ENCODE peak calls at places on chromosome 4, in eight cellular contexts. One of them, this sample, is unnamed.
A peak's percentile ranks its signal among the peaks of the same experiment; 100 is the strongest.

GRCh38 chr4:89614155-89614554 is 222.8 kb downstream of the SNCA start:
- DNase-seq in midbrain: no peak
- DNase-seq in choroid plexus epithelial cell: no peak
- DNase-seq in kidney: no peak
- DNase-seq in T1000: no peak
- DNase-seq in activated T-cell treated with anti-CD3 and anti-CD28 coated beads, Interleukin-2, amount 50 U/mL, for 72 hours: no peak
- DNase-seq in GF-D8: no peak
- DNase-seq in activated T-helper 9 cell treated with anti-CD3 and anti-CD28 coated beads, Interleukin-2, amount 50 U/mL, for 16 hours: no peak
- DNase-seq in this sample: no peak

GRCh38 chr4:108601517-108601916 is 18.9 kb upstream of the RPL34 start:
- DNase-seq in activated T-cell treated with anti-CD3 and anti-CD28 coated beads, Interleukin-2, amount 50 U/mL, for 72 hours: no peak
- DNase-seq in kidney: no peak
- DNase-seq in activated T-helper 9 cell treated with anti-CD3 and anti-CD28 coated beads, Interleukin-2, amount 50 U/mL, for 16 hours: no peak
- DNase-seq in T1000: no peak
- DNase-seq in choroid plexus epithelial cell: no peak
- DNase-seq in midbrain: no peak
- DNase-seq in GF-D8: no peak
- DNase-seq in this sample: no peak

GRCh38 chr4:6548201-6548881 is 26.6 kb upstream of the MAN2B2 start:
- DNase-seq in choroid plexus epithelial cell: peak; percentile 72
- DNase-seq in midbrain: peak; percentile 13
- DNase-seq in activated T-cell treated with anti-CD3 and anti-CD28 coated beads, Interleukin-2, amount 50 U/mL, for 72 hours: no peak
- DNase-seq in T1000: no peak
- DNase-seq in kidney: no peak
- DNase-seq in GF-D8: peak; percentile 14
- DNase-seq in activated T-helper 9 cell treated with anti-CD3 and anti-CD28 coated beads, Interleukin-2, amount 50 U/mL, for 16 hours: no peak
- DNase-seq in this sample: peak; percentile 57

GRCh38 chr4:38334791-38335190 is 329.2 kb upstream of the KLF3 start:
- DNase-seq in choroid plexus epithelial cell: no peak
- DNase-seq in activated T-cell treated with anti-CD3 and anti-CD28 coated beads, Interleukin-2, amount 50 U/mL, for 72 hours: no peak
- DNase-seq in GF-D8: no peak
- DNase-seq in activated T-helper 9 cell treated with anti-CD3 and anti-CD28 coated beads, Interleukin-2, amount 50 U/mL, for 16 hours: no peak
- DNase-seq in kidney: no peak
- DNase-seq in T1000: no peak
- DNase-seq in midbrain: no peak
- DNase-seq in this sample: no peak

GRCh38 chr4:100935090-100935489 is 412.2 kb downstream of the PPP3CA start:
- DNase-seq in GF-D8: no peak
- DNase-seq in T1000: no peak
- DNase-seq in midbrain: no peak
- DNase-seq in kidney: no peak
- DNase-seq in activated T-cell treated with anti-CD3 and anti-CD28 coated beads, Interleukin-2, amount 50 U/mL, for 72 hours: no peak
- DNase-seq in choroid plexus epithelial cell: peak; percentile 31
- DNase-seq in activated T-helper 9 cell treated with anti-CD3 and anti-CD28 coated beads, Interleukin-2, amount 50 U/mL, for 16 hours: no peak
- DNase-seq in this sample: peak; percentile 4

GRCh38 chr4:168822481-168822880 is 187.6 kb downstream of the CBR4 start:
- DNase-seq in activated T-helper 9 cell treated with anti-CD3 and anti-CD28 coated beads, Interleukin-2, amount 50 U/mL, for 16 hours: no peak
- DNase-seq in T1000: no peak
- DNase-seq in GF-D8: no peak
- DNase-seq in activated T-cell treated with anti-CD3 and anti-CD28 coated beads, Interleukin-2, amount 50 U/mL, for 72 hours: no peak
- DNase-seq in kidney: no peak
- DNase-seq in midbrain: no peak
- DNase-seq in choroid plexus epithelial cell: no peak
- DNase-seq in this sample: no peak

GRCh38 chr4:40325406-40326019 is 9.6 kb upstream of the CHRNA9 start:
- DNase-seq in kidney: no peak
- DNase-seq in choroid plexus epithelial cell: peak; percentile 89
- DNase-seq in midbrain: peak; percentile 40
- DNase-seq in activated T-cell treated with anti-CD3 and anti-CD28 coated beads, Interleukin-2, amount 50 U/mL, for 72 hours: peak; percentile 67
- DNase-seq in T1000: no peak
- DNase-seq in GF-D8: peak; percentile 33
- DNase-seq in activated T-helper 9 cell treated with anti-CD3 and anti-CD28 coated beads, Interleukin-2, amount 50 U/mL, for 16 hours: peak; percentile 39
- DNase-seq in this sample: peak; percentile 67

GRCh38 chr4:158805628-158806471 is 37.0 kb downstream of the FNIP2 start:
- DNase-seq in T1000: no peak
- DNase-seq in activated T-helper 9 cell treated with anti-CD3 and anti-CD28 coated beads, Interleukin-2, amount 50 U/mL, for 16 hours: no peak
- DNase-seq in GF-D8: peak; percentile 65
- DNase-seq in midbrain: no peak
- DNase-seq in activated T-cell treated with anti-CD3 and anti-CD28 coated beads, Interleukin-2, amount 50 U/mL, for 72 hours: no peak
- DNase-seq in choroid plexus epithelial cell: no peak
- DNase-seq in kidney: no peak
- DNase-seq in this sample: no peak

GRCh38 chr4:121749225-121749624 is 15.7 kb downstream of the SMIM43 start:
- DNase-seq in kidney: no peak
- DNase-seq in activated T-helper 9 cell treated with anti-CD3 and anti-CD28 coated beads, Interleukin-2, amount 50 U/mL, for 16 hours: no peak
- DNase-seq in midbrain: no peak
- DNase-seq in GF-D8: no peak
- DNase-seq in activated T-cell treated with anti-CD3 and anti-CD28 coated beads, Interleukin-2, amount 50 U/mL, for 72 hours: no peak
- DNase-seq in T1000: no peak
- DNase-seq in choroid plexus epithelial cell: no peak
- DNase-seq in this sample: no peak

GRCh38 chr4:84582988-84583870 is at the start of gene CDS1:
- DNase-seq in kidney: peak; percentile 86
- DNase-seq in T1000: no peak
- DNase-seq in activated T-helper 9 cell treated with anti-CD3 and anti-CD28 coated beads, Interleukin-2, amount 50 U/mL, for 16 hours: peak; percentile 5
- DNase-seq in activated T-cell treated with anti-CD3 and anti-CD28 coated beads, Interleukin-2, amount 50 U/mL, for 72 hours: peak; percentile 18
- DNase-seq in midbrain: peak; percentile 23
- DNase-seq in choroid plexus epithelial cell: no peak
- DNase-seq in GF-D8: no peak
- DNase-seq in this sample: peak; percentile 7

GRCh38 chr4:10003666-10004065 is 17.6 kb downstream of the SLC2A9 start:
- DNase-seq in midbrain: no peak
- DNase-seq in activated T-cell treated with anti-CD3 and anti-CD28 coated beads, Interleukin-2, amount 50 U/mL, for 72 hours: peak; percentile 66
- DNase-seq in activated T-helper 9 cell treated with anti-CD3 and anti-CD28 coated beads, Interleukin-2, amount 50 U/mL, for 16 hours: no peak
- DNase-seq in kidney: no peak
- DNase-seq in T1000: no peak
- DNase-seq in choroid plexus epithelial cell: no peak
- DNase-seq in GF-D8: no peak
- DNase-seq in this sample: no peak

GRCh38 chr4:2073808-2074481 is 14.8 kb downstream of the NAT8L start:
- DNase-seq in midbrain: no peak
- DNase-seq in activated T-helper 9 cell treated with anti-CD3 and anti-CD28 coated beads, Interleukin-2, amount 50 U/mL, for 16 hours: no peak
- DNase-seq in kidney: peak; percentile 72
- DNase-seq in choroid plexus epithelial cell: no peak
- DNase-seq in GF-D8: no peak
- DNase-seq in activated T-cell treated with anti-CD3 and anti-CD28 coated beads, Interleukin-2, amount 50 U/mL, for 72 hours: no peak
- DNase-seq in T1000: no peak
- DNase-seq in this sample: no peak

GRCh38 chr4:57374866-57375595 is 264.8 kb upstream of the IGFBP7 start:
- DNase-seq in GF-D8: no peak
- DNase-seq in choroid plexus epithelial cell: no peak
- DNase-seq in activated T-helper 9 cell treated with anti-CD3 and anti-CD28 coated beads, Interleukin-2, amount 50 U/mL, for 16 hours: no peak
- DNase-seq in midbrain: no peak
- DNase-seq in T1000: no peak
- DNase-seq in activated T-cell treated with anti-CD3 and anti-CD28 coated beads, Interleukin-2, amount 50 U/mL, for 72 hours: no peak
- DNase-seq in kidney: no peak
- DNase-seq in this sample: peak; percentile 79

GRCh38 chr4:164529486-164529885 is 224.4 kb upstream of the SMIM31 start:
- DNase-seq in kidney: no peak
- DNase-seq in GF-D8: no peak
- DNase-seq in activated T-helper 9 cell treated with anti-CD3 and anti-CD28 coated beads, Interleukin-2, amount 50 U/mL, for 16 hours: no peak
- DNase-seq in activated T-cell treated with anti-CD3 and anti-CD28 coated beads, Interleukin-2, amount 50 U/mL, for 72 hours: no peak
- DNase-seq in midbrain: no peak
- DNase-seq in choroid plexus epithelial cell: no peak
- DNase-seq in T1000: no peak
- DNase-seq in this sample: no peak

GRCh38 chr4:169283114-169283509 is 12.4 kb upstream of the SH3RF1 start:
- DNase-seq in GF-D8: no peak
- DNase-seq in activated T-helper 9 cell treated with anti-CD3 and anti-CD28 coated beads, Interleukin-2, amount 50 U/mL, for 16 hours: no peak
- DNase-seq in choroid plexus epithelial cell: peak; percentile 75
- DNase-seq in T1000: peak; percentile 1
- DNase-seq in midbrain: no peak
- DNase-seq in kidney: no peak
- DNase-seq in activated T-cell treated with anti-CD3 and anti-CD28 coated beads, Interleukin-2, amount 50 U/mL, for 72 hours: no peak
- DNase-seq in this sample: peak; percentile 91

GRCh38 chr4:20422398-20422797 is 170.7 kb downstream of the SLIT2 start:
- DNase-seq in kidney: no peak
- DNase-seq in choroid plexus epithelial cell: peak; percentile 78
- DNase-seq in activated T-cell treated with anti-CD3 and anti-CD28 coated beads, Interleukin-2, amount 50 U/mL, for 72 hours: peak; percentile 18
- DNase-seq in activated T-helper 9 cell treated with anti-CD3 and anti-CD28 coated beads, Interleukin-2, amount 50 U/mL, for 16 hours: no peak
- DNase-seq in T1000: no peak
- DNase-seq in midbrain: peak; percentile 19
- DNase-seq in GF-D8: no peak
- DNase-seq in this sample: peak; percentile 48

GRCh38 chr4:148795156-148795864 is 353.1 kb upstream of the NR3C2 start:
- DNase-seq in GF-D8: no peak
- DNase-seq in kidney: no peak
- DNase-seq in activated T-helper 9 cell treated with anti-CD3 and anti-CD28 coated beads, Interleukin-2, amount 50 U/mL, for 16 hours: no peak
- DNase-seq in choroid plexus epithelial cell: peak; percentile 67
- DNase-seq in midbrain: no peak
- DNase-seq in T1000: peak; percentile 24
- DNase-seq in activated T-cell treated with anti-CD3 and anti-CD28 coated beads, Interleukin-2, amount 50 U/mL, for 72 hours: no peak
- DNase-seq in this sample: peak; percentile 8

GRCh38 chr4:122865421-122865820 is 38.8 kb downstream of the FGF2 start:
- DNase-seq in T1000: no peak
- DNase-seq in choroid plexus epithelial cell: peak; percentile 34
- DNase-seq in GF-D8: no peak
- DNase-seq in activated T-helper 9 cell treated with anti-CD3 and anti-CD28 coated beads, Interleukin-2, amount 50 U/mL, for 16 hours: no peak
- DNase-seq in activated T-cell treated with anti-CD3 and anti-CD28 coated beads, Interleukin-2, amount 50 U/mL, for 72 hours: no peak
- DNase-seq in kidney: no peak
- DNase-seq in midbrain: no peak
- DNase-seq in this sample: no peak

GRCh38 chr4:79650217-79650616 is 242.2 kb upstream of the GK2 start:
- DNase-seq in kidney: no peak
- DNase-seq in midbrain: no peak
- DNase-seq in GF-D8: no peak
- DNase-seq in activated T-cell treated with anti-CD3 and anti-CD28 coated beads, Interleukin-2, amount 50 U/mL, for 72 hours: no peak
- DNase-seq in activated T-helper 9 cell treated with anti-CD3 and anti-CD28 coated beads, Interleukin-2, amount 50 U/mL, for 16 hours: no peak
- DNase-seq in T1000: no peak
- DNase-seq in choroid plexus epithelial cell: no peak
- DNase-seq in this sample: no peak

GRCh38 chr4:1873291-1873690 is 2.1 kb downstream of the NSD2 start:
- DNase-seq in activated T-cell treated with anti-CD3 and anti-CD28 coated beads, Interleukin-2, amount 50 U/mL, for 72 hours: no peak
- DNase-seq in choroid plexus epithelial cell: no peak
- DNase-seq in activated T-helper 9 cell treated with anti-CD3 and anti-CD28 coated beads, Interleukin-2, amount 50 U/mL, for 16 hours: no peak
- DNase-seq in midbrain: no peak
- DNase-seq in T1000: no peak
- DNase-seq in GF-D8: no peak
- DNase-seq in kidney: no peak
- DNase-seq in this sample: no peak

GRCh38 chr4:6943870-6944195 is 34.2 kb downstream of the TBC1D14 start:
- DNase-seq in midbrain: no peak
- DNase-seq in GF-D8: no peak
- DNase-seq in activated T-cell treated with anti-CD3 and anti-CD28 coated beads, Interleukin-2, amount 50 U/mL, for 72 hours: no peak
- DNase-seq in kidney: peak; percentile 61
- DNase-seq in T1000: no peak
- DNase-seq in choroid plexus epithelial cell: no peak
- DNase-seq in activated T-helper 9 cell treated with anti-CD3 and anti-CD28 coated beads, Interleukin-2, amount 50 U/mL, for 16 hours: no peak
- DNase-seq in this sample: no peak